ENCODE peak calls at places on chromosomes 6 and 20, in seven cellular contexts. P, L, R, J, G, A and H are unnamed samples.

GRCh38 chr6:106098383-106099234 is 12.5 kb downstream of the PRDM1 start:
- DNase-seq in L (no peak), A (no peak), P (no peak), J (peak), R (peak), G (peak), H (peak)

GRCh38 chr6:108654465-108655106 is 93.9 kb downstream of the FOXO3 start:
- DNase-seq in R (no peak), P (no peak), A (no peak), L (no peak), G (peak), J (no peak), H (no peak)

GRCh38 chr6:139764498-139764986 is 390.1 kb upstream of the CITED2 start:
- DNase-seq in P (peak), J (no peak), G (peak), R (no peak), A (no peak), L (no peak), H (peak)

GRCh38 chr6:25175216-25175615 is 104.0 kb upstream of the CARMIL1 start:
- DNase-seq in G (peak), P (no peak), J (no peak), R (no peak), A (no peak), L (no peak), H (peak)

GRCh38 chr6:81938991-81939773 is 186.7 kb upstream of the TENT5A start:
- DNase-seq in J (no peak), L (no peak), R (no peak), A (no peak), G (peak), P (no peak), H (no peak)

GRCh38 chr6:33593414-33593727 is 13.3 kb upstream of the BAK1 start:
- DNase-seq in R (no peak), L (no peak), G (no peak), A (no peak), J (no peak), P (no peak), H (no peak)

GRCh38 chr6:34986845-34987246 is 97.8 kb downstream of the ANKS1A start:
- DNase-seq in P (peak), J (no peak), R (peak), L (peak), A (no peak), G (peak), H (peak)

GRCh38 chr6:116304538-116305097 is 24.9 kb upstream of the TSPYL1 start:
- DNase-seq in R (no peak), G (no peak), L (no peak), A (no peak), J (no peak), P (no peak), H (no peak)

GRCh38 chr6:158713469-158713868 is 63.6 kb downstream of the SYTL3 start:
- DNase-seq in G (no peak), R (no peak), J (no peak), L (no peak), P (no peak), A (no peak), H (no peak)

GRCh38 chr20:44500221-44500620 is 21.6 kb downstream of the SERINC3 start:
- DNase-seq in R (no peak), A (no peak), L (no peak), P (no peak), J (no peak), G (no peak), H (no peak)
- H3K27ac ChIP-seq in R (no peak), A (no peak), L (no peak), P (no peak), J (no peak), G (no peak), H (no peak)

GRCh38 chr20:56843386-56843785 is 214.3 kb downstream of the TFAP2C start:
- DNase-seq in L (no peak), J (no peak), A (no peak), G (no peak), R (no peak), P (no peak), H (no peak)

GRCh38 chr20:56842086-56842485 is 213.0 kb downstream of the TFAP2C start:
- DNase-seq in J (no peak), G (no peak), P (no peak), A (no peak), L (no peak), R (no peak), H (no peak)

GRCh38 chr20:56841346-56841908 is 212.3 kb downstream of the TFAP2C start:
- DNase-seq in P (no peak), A (no peak), R (no peak), G (no peak), J (no peak), L (no peak), H (no peak)

GRCh38 chr20:56845546-56846081 is 216.5 kb downstream of the TFAP2C start:
- DNase-seq in G (no peak), A (no peak), L (no peak), J (no peak), R (no peak), P (no peak), H (no peak)

GRCh38 chr20:56843817-56844216 is 214.7 kb downstream of the TFAP2C start:
- DNase-seq in R (peak), G (no peak), L (no peak), P (no peak), J (no peak), A (no peak), H (no peak)
- TF ChIP-seq CTCF in R (no peak), G (no peak), L (peak), P (no peak), J (no peak), A (no peak), H (no peak)

GRCh38 chr6:163335056-163335455 is 79.5 kb upstream of the QKI start:
- DNase-seq in G (no peak), J (no peak), A (no peak), P (no peak), L (no peak), R (no peak), H (no peak)
- H3K27ac ChIP-seq in G (no peak), J (peak), A (peak), P (peak), L (no peak), R (no peak), H (no peak)

DNA sequence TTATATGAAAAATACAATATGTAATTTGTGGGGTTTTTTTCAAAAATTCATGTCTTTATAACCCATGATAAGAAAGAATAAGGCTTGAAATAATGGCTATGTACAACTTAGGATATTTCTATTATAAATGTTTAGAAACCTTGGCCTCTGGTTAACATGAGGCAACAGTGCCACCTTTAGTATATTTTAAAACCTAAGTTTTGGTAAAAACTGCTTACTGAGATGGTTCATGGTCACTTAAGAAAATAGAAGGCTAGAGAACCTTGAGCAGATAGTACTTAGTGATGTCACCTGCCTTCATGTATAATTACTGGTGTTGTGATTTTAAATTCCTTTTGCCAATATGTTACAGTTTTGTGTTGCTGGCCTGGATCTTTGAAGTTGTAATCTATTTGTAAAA is 176.5 kb downstream of the ADGB start:
- DNase-seq in J (no peak), G (no peak), P (no peak), L (no peak), R (no peak), A (no peak), H (peak)
- TF ChIP-seq CTCF in J (no peak), G (no peak), P (no peak), L (no peak), R (no peak), A (no peak), H (no peak)

GRCh38 chr6:15290067-15290641 is 44.3 kb downstream of the JARID2 start:
- DNase-seq in P (no peak), R (no peak), J (no peak), A (no peak), L (no peak), G (no peak), H (no peak)
- H3K27ac ChIP-seq in P (no peak), R (no peak), J (no peak), A (no peak), L (no peak), G (no peak), H (peak)

GRCh38 chr6:140850438-140850837 is 1282.3 kb upstream of the GJE1 start:
- DNase-seq in J (no peak), L (no peak), G (peak), R (no peak), P (no peak), A (no peak), H (no peak)

GRCh38 chr6:140849441-140849840 is 1283.3 kb upstream of the GJE1 start:
- DNase-seq in P (no peak), L (no peak), G (no peak), J (no peak), R (no peak), A (no peak), H (no peak)

GRCh38 chr6:140846518-140847277 is 1286.0 kb upstream of the GJE1 start:
- DNase-seq in A (no peak), G (peak), P (no peak), J (no peak), R (no peak), L (no peak), H (peak)

DNA sequence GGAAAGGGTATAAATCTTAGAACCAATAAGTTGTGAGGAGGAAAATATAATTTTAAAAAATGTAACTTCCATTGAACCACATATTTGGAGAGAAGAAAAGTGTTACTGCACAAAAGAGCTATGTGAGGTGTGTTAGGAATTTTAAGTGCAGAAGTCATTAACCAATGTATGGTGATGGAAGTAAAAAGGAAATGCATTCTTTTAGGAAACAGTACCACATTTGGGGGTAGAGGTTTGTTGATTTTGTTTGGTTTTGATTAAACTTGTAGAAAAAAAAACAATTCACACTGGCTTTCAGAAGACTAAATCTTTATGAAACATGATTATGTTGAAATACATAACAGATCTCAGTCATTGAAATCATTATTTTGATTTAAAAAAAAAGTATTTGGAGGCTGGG is 1287.1 kb upstream of the GJE1 start:
- DNase-seq in G (peak), L (no peak), J (no peak), P (no peak), A (no peak), R (no peak), H (no peak)
- TF ChIP-seq CTCF in G (no peak), L (no peak), J (no peak), P (no peak), A (no peak), R (no peak), H (no peak)

GRCh38 chr20:41701596-41702350 is 83.6 kb upstream of the CHD6 start:
- DNase-seq in P (no peak), L (peak), A (no peak), J (no peak), R (no peak), G (no peak), H (no peak)
- H3K27ac ChIP-seq in P (no peak), L (no peak), A (no peak), J (no peak), R (no peak), G (no peak), H (no peak)

GRCh38 chr6:141641406-141641805 is 491.3 kb upstream of the GJE1 start:
- DNase-seq in J (no peak), P (no peak), L (no peak), G (no peak), R (no peak), A (no peak), H (no peak)
- TF ChIP-seq CTCF in J (no peak), P (no peak), L (no peak), G (no peak), R (no peak), A (no peak), H (no peak)

DNA sequence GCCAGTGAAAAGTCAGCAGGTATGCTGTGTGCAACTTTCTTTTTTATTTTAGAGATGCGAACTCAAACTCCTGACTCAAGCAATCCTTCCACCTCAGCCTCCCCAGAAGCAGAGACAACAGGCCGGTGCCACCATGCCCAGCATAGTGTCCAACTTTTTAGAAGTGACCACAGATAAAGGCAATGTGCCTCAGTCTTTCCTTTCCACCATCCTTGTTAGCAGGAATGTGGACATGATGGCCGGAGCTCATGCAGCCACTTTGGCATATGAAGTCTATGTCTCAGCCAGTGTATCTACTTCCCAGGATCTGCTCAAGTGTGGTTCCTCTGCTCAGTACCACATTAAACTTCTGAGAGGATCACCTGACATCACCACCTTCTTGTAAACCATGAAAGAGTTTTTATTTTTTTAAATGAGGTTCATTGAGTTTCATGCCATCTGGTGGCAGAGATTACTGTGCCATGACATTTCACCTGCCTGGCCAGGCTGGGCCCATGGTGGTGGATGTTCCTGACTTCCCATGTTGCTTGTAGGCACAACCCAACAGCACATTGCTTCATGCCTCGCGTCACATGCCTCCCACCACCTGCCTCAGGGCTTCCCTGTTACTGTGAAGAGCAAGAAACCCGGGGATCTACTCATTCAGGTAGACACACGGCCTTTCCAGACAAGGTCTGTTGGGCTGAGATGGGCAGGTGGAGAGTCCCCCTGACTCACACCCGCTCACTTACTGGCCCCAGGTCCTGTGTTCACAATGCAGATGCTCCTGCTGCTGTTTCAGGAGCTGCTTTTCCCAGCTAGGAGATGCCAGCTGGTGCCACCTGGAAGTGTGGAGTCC is 216.5 kb downstream of the LY86 start:
- DNase-seq in A (no peak), P (no peak), G (no peak), L (no peak), R (no peak), J (no peak), H (no peak)
- H3K27ac ChIP-seq in A (no peak), P (no peak), G (no peak), L (no peak), R (no peak), J (no peak), H (peak)